ENCODE peak calls at places on chromosomes 4 and X, in five cellular contexts. Y is activated B cell treated with CpG ODN at 0.5 μM for 24 hours, E is OCI-LY7, L is AG04450, I is mesothelial cell of epicardium. P is an unnamed sample.

GRCh38 chr4:123786159-123786915 is 389.7 kb downstream of the SPRY1 start:
- DNase-seq in Y (no peak), L (no peak), E (no peak), I (no peak), P (no peak)

GRCh38 chrX:106959897-106960296 is 39.7 kb downstream of the CLDN2 start:
- DNase-seq in E (no peak), L (no peak), I (no peak), Y (no peak), P (no peak)

GRCh38 chrX:70196961-70197805 is 19.9 kb downstream of the DGAT2L6 start:
- DNase-seq in I (no peak), Y (peak; percentile 14), L (no peak), E (peak; percentile 63), P (peak; percentile 33)

GRCh38 chr4:141524116-141524515 is 112.3 kb upstream of the IL15 start:
- DNase-seq in Y (no peak), L (no peak), I (no peak), E (no peak), P (no peak)

GRCh38 chrX:28058906-28059305 is 77.7 kb upstream of the DCAF8L1 start:
- DNase-seq in L (peak; percentile 1), E (no peak), Y (no peak), I (no peak), P (no peak)

GRCh38 chr4:186724861-186725419 is 1.3 kb upstream of the FAT1 start:
- DNase-seq in E (no peak), L (no peak), I (no peak), Y (no peak), P (peak; percentile 36)

GRCh38 chrX:106791495-106791894 is 11.0 kb upstream of the TBC1D8B start:
- DNase-seq in E (peak; percentile 9), Y (no peak), I (no peak), L (no peak), P (no peak)

GRCh38 chrX:20374450-20374849 is 107.7 kb upstream of the RPS6KA3 start:
- DNase-seq in L (no peak), E (no peak), I (no peak), Y (no peak), P (no peak)

GRCh38 chr4:189785257-189785656 is 155.4 kb upstream of the FRG1 start:
- DNase-seq in L (no peak), E (no peak), Y (no peak), I (no peak), P (no peak)

GRCh38 chr4:172220679-172221078 is 407.5 kb downstream of the GALNTL6 start:
- DNase-seq in E (no peak), I (no peak), L (no peak), Y (no peak), P (no peak)

GRCh38 chr4:136369073-136369472 is 1163.2 kb downstream of the PCDH18 start:
- DNase-seq in I (no peak), E (no peak), L (no peak), Y (no peak), P (no peak)

GRCh38 chrX:48971325-48972213 is at the start of gene KCND1:
- DNase-seq in Y (no peak), L (no peak), E (no peak), I (no peak), P (no peak)

GRCh38 chr4:147760176-147760575 is 28.3 kb downstream of the ARHGAP10 start:
- DNase-seq in L (no peak), I (no peak), E (no peak), Y (no peak), P (no peak)

GRCh38 chrX:15815779-15816452 is 25.6 kb downstream of the ZRSR2 start:
- DNase-seq in L (no peak), I (no peak), Y (no peak), E (peak; percentile 31), P (peak; percentile 59)

GRCh38 chr4:168699224-168699878 is 202.5 kb downstream of the PALLD start:
- DNase-seq in Y (no peak), I (no peak), E (no peak), L (no peak), P (no peak)

DNA sequence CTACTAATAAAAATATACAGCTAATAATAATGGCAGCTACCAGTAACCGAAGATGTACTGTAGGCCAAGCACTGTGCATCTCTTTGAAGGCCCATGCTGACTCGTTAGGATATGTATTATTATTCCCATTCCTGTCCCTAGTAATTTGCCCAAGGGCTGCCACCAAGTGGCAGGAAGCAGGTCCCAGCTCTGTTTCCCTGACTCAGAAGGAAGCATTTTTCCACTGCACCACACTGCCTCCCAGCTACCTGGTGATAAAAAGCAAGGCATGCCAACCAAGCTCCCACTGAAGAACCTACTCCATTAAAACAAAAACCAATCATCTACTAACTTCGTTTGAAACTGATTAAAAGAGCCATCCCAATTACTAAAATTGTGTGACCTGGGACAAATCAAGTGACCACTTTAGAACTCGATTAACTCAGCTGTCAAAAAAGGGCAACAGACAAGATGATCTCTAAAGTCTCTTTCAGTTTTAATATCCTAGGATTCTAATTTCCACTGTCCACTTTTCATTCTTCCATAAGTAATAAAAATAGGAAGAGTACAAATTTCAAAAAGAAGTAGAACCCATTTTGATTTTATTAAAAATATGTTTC is 24.3 kb upstream of the PGM2 start:
- DNase-seq in Y (no peak), I (no peak), L (no peak), E (peak; percentile 61), P (no peak)
- TF ChIP-seq CTCF in Y (no peak), I (no peak), L (peak; percentile 51), E (peak; percentile 73), P (peak; percentile 50)

GRCh38 chr4:174631901-174632758 is 109.8 kb upstream of the HPGD start:
- DNase-seq in Y (no peak), E (peak; percentile 49), I (no peak), L (peak; percentile 2), P (peak; percentile 23)
- TF ChIP-seq CTCF in Y (no peak), E (peak; percentile 93), I (peak; percentile 44), L (peak; percentile 72), P (peak; percentile 70)

DNA sequence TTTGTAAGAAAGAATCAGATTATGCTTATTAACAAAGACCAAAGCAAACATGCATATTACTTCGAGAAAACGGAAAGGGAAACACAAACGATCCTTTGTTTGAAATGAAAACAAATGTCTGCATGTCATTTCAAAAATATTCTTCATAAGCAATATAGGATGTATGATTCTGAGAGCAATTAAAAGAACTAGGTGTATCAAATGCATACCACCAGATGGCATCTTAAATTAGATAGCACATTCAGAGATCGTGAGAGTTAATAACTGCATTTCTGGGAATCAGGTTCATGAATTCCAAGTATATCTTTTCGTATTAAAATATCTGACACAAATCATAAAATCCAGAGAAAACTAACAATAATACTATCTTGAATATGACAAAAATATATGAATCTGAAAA is 159.5 kb downstream of the PPP3CA start:
- DNase-seq in L (no peak), E (peak; percentile 9), Y (no peak), I (no peak), P (no peak)
- TF ChIP-seq CTCF in L (no peak), E (peak; percentile 67), Y (no peak), I (no peak), P (no peak)

DNA sequence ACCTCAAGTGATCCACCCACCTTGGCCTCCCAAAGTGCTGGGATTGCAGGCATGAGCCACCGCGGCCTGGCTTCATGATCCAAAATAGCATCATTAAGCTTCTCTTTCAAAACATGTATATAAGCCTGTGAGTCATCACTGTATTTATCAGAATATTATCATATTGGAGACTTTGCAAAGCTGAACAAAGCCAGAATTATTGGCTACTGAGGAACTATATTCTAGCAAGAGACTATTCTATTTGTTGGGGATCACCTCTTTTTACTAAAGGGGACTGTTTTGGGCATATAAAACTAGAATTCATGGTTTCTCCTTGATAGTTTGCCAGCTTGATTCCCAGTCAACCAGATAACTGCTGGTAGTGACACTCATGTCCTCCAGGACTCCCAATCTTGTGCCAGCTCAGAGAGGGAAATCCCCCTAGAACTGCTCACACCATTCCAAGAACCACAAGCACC is 40.1 kb downstream of the TET2 start:
- DNase-seq in L (no peak), E (no peak), Y (no peak), I (no peak), P (no peak)
- TF ChIP-seq CTCF in L (no peak), E (no peak), Y (no peak), I (no peak), P (no peak)

GRCh38 chrX:104707042-104707441 is 141.0 kb downstream of the IL1RAPL2 start:
- DNase-seq in Y (no peak), E (no peak), L (no peak), I (no peak), P (no peak)

GRCh38 chrX:104707572-104707971 is 141.6 kb downstream of the IL1RAPL2 start:
- DNase-seq in Y (no peak), L (no peak), E (no peak), I (no peak), P (no peak)

GRCh38 chrX:104712515-104712914 is 146.5 kb downstream of the IL1RAPL2 start:
- DNase-seq in Y (no peak), E (peak; percentile 36), I (no peak), L (no peak), P (no peak)
- TF ChIP-seq CTCF in Y (no peak), E (peak; percentile 64), I (no peak), L (no peak), P (no peak)

P was measured in GM13977.